ENCODE peak calls at places on chromosomes 12 and 14, in four cellular contexts. One of them, this sample, is unnamed.
A peak's percentile ranks its signal among the peaks of the same experiment; 100 is the strongest.

GRCh38 chr12:117125275-117125613 is 26.0 kb upstream of the TESC start:
- DNase-seq in PC-3: peak; percentile 28
- DNase-seq in GM12878: no peak
- DNase-seq in HCT116: no peak
- DNase-seq in this sample: no peak

GRCh38 chr12:121230538-121230907 is 20.6 kb downstream of the P2RX4 start:
- DNase-seq in PC-3: no peak
- DNase-seq in GM12878: no peak
- DNase-seq in HCT116: no peak
- DNase-seq in this sample: no peak

GRCh38 chr12:49899286-49899843 is 4.3 kb downstream of the FAIM2 start:
- DNase-seq in PC-3: no peak
- DNase-seq in GM12878: no peak
- DNase-seq in HCT116: no peak
- DNase-seq in this sample: no peak

GRCh38 chr14:73785336-73785833 is 66.2 kb upstream of the PTGR2 start:
- DNase-seq in PC-3: peak; percentile 79
- DNase-seq in GM12878: no peak
- DNase-seq in HCT116: no peak
- DNase-seq in this sample: no peak

GRCh38 chr14:51302319-51303030 is 62.4 kb downstream of the TMX1 start:
- DNase-seq in PC-3: peak; percentile 56
- DNase-seq in GM12878: no peak
- DNase-seq in HCT116: no peak
- DNase-seq in this sample: no peak

GRCh38 chr12:78695749-78696148 is 168.8 kb upstream of the SYT1 start:
- DNase-seq in PC-3: no peak
- DNase-seq in GM12878: no peak
- DNase-seq in HCT116: no peak
- DNase-seq in this sample: no peak

GRCh38 chr14:31106768-31107167 is 80.6 kb upstream of the STRN3 start:
- DNase-seq in PC-3: peak; percentile 27
- DNase-seq in GM12878: no peak
- DNase-seq in HCT116: no peak
- DNase-seq in this sample: no peak

GRCh38 chr14:59020382-59020781 is 168.1 kb upstream of the DAAM1 start:
- DNase-seq in PC-3: peak; percentile 77
- DNase-seq in GM12878: no peak
- DNase-seq in HCT116: peak; percentile 18
- DNase-seq in this sample: no peak

GRCh38 chr12:3534511-3534910 is 43.5 kb downstream of the PRMT8 start:
- DNase-seq in PC-3: no peak
- DNase-seq in GM12878: no peak
- DNase-seq in HCT116: no peak
- DNase-seq in this sample: no peak

GRCh38 chr12:905273-906076 is 44.0 kb downstream of the RAD52 start:
- DNase-seq in PC-3: no peak
- DNase-seq in GM12878: no peak
- DNase-seq in HCT116: no peak
- DNase-seq in this sample: no peak

GRCh38 chr12:88391556-88391955 is 188.7 kb downstream of the KITLG start:
- DNase-seq in PC-3: peak; percentile 62
- DNase-seq in GM12878: no peak
- DNase-seq in HCT116: peak; percentile 6
- DNase-seq in this sample: no peak

GRCh38 chr12:124678421-124678893 is 111.0 kb upstream of the NCOR2 start:
- DNase-seq in PC-3: no peak
- DNase-seq in GM12878: no peak
- DNase-seq in HCT116: no peak
- DNase-seq in this sample: no peak

GRCh38 chr14:41986726-41987125 is 380.1 kb downstream of the LRFN5 start:
- DNase-seq in PC-3: peak; percentile 75
- DNase-seq in GM12878: no peak
- DNase-seq in HCT116: peak; percentile 15
- DNase-seq in this sample: peak; percentile 4

GRCh38 chr14:104874571-104875411 is 9.7 kb downstream of the CEP170B start:
- DNase-seq in PC-3: no peak
- DNase-seq in GM12878: no peak
- DNase-seq in HCT116: no peak
- DNase-seq in this sample: no peak

GRCh38 chr12:15230751-15231150 is 9.5 kb upstream of the RERG start:
- DNase-seq in PC-3: no peak
- DNase-seq in GM12878: no peak
- DNase-seq in HCT116: no peak
- DNase-seq in this sample: no peak

GRCh38 chr14:87628129-87628528 is 364.9 kb downstream of the GALC start:
- DNase-seq in PC-3: no peak
- DNase-seq in GM12878: no peak
- DNase-seq in HCT116: no peak
- DNase-seq in this sample: no peak

GRCh38 chr12:88559772-88560171 is 20.5 kb downstream of the KITLG start:
- DNase-seq in PC-3: no peak
- DNase-seq in GM12878: no peak
- DNase-seq in HCT116: no peak
- DNase-seq in this sample: no peak

GRCh38 chr12:6277982-6278438 is 32.5 kb upstream of the PLEKHG6 start:
- DNase-seq in PC-3: peak; percentile 69
- DNase-seq in GM12878: no peak
- DNase-seq in HCT116: no peak
- DNase-seq in this sample: no peak

GRCh38 chr14:100864206-100864605 is 38.3 kb downstream of the MEG3 start:
- DNase-seq in PC-3: no peak
- DNase-seq in GM12878: no peak
- DNase-seq in HCT116: no peak
- DNase-seq in this sample: no peak

GRCh38 chr12:225012-225411 is 11.1 kb upstream of the SLC6A12 start:
- DNase-seq in PC-3: no peak
- DNase-seq in GM12878: no peak
- DNase-seq in HCT116: no peak
- DNase-seq in this sample: no peak

GRCh38 chr12:5956987-5957386 is 11.9 kb upstream of the ANO2 start:
- DNase-seq in PC-3: peak; percentile 7
- DNase-seq in GM12878: no peak
- DNase-seq in HCT116: no peak
- DNase-seq in this sample: no peak

GRCh38 chr12:78725951-78726550 is 138.5 kb upstream of the SYT1 start:
- DNase-seq in PC-3: no peak
- DNase-seq in GM12878: no peak
- DNase-seq in HCT116: no peak
- DNase-seq in this sample: no peak

GRCh38 chr14:26841920-26842741 is 244.3 kb upstream of the NOVA1 start:
- DNase-seq in PC-3: peak; percentile 98
- DNase-seq in GM12878: no peak
- DNase-seq in HCT116: no peak
- DNase-seq in this sample: no peak

GRCh38 chr12:54014315-54015209 is 5.8 kb downstream of the HOXC8 start:
- DNase-seq in PC-3: no peak
- DNase-seq in GM12878: no peak
- DNase-seq in HCT116: no peak
- DNase-seq in this sample: no peak

GRCh38 chr12:54016478-54016964 is 7.7 kb downstream of the HOXC8 start:
- DNase-seq in PC-3: peak; percentile 89
- DNase-seq in GM12878: no peak
- DNase-seq in HCT116: no peak
- DNase-seq in this sample: no peak

GRCh38 chr12:54017027-54017788 is 8.4 kb downstream of the HOXC8 start:
- DNase-seq in PC-3: peak; percentile 22
- DNase-seq in GM12878: no peak
- DNase-seq in HCT116: no peak
- DNase-seq in this sample: no peak

GRCh38 chr12:54016051-54016450 is 7.3 kb downstream of the HOXC8 start:
- DNase-seq in PC-3: no peak
- DNase-seq in GM12878: no peak
- DNase-seq in HCT116: no peak
- DNase-seq in this sample: no peak

DNA sequence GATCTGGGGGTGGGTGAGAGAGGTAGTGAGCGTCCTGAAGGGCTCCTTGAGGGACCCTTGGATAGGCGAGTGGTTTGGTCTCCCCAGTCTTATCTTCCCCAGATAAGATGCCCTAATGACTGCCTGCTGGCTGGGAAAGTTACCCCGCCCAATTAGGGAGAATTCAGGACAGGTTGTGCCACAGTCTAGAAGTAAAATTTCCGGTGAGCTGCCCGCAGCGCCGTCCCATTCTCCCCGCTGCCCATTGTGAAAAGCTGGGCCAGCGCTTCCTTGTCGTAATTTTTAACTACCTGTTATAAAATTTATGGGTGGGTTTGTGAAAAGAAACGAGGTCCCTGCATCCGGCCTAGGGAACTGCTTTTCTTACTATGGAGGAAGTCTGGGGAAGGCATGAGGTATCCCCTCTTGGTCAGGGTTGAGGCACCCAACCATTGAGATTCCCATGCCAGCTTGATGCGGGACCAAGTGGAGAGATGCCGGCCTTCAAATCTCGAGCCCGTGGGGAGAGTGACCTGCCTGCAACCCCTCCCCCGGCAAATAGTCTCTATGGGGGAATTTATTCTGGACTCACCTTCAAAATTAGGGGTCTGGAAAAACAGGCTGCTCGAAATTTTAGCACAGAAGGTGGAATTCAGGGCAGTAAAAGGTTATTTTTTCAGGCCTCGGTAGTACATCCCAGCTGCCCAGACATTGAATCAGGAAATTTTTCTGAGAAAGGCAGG is 6.6 kb downstream of the HOXC8 start:
- DNase-seq in PC-3: no peak
- DNase-seq in GM12878: no peak
- DNase-seq in HCT116: no peak
- DNase-seq in this sample: no peak
- H4K20me1 ChIP-seq in PC-3: no peaks in the 10 kb centered on the region
- H4K20me1 ChIP-seq in GM12878: no peaks in the 10 kb centered on the region
- H4K20me1 ChIP-seq in HCT116: no peaks in the 10 kb centered on the region
- H4K20me1 ChIP-seq in this sample: no peaks in the 10 kb centered on the region

DNA sequence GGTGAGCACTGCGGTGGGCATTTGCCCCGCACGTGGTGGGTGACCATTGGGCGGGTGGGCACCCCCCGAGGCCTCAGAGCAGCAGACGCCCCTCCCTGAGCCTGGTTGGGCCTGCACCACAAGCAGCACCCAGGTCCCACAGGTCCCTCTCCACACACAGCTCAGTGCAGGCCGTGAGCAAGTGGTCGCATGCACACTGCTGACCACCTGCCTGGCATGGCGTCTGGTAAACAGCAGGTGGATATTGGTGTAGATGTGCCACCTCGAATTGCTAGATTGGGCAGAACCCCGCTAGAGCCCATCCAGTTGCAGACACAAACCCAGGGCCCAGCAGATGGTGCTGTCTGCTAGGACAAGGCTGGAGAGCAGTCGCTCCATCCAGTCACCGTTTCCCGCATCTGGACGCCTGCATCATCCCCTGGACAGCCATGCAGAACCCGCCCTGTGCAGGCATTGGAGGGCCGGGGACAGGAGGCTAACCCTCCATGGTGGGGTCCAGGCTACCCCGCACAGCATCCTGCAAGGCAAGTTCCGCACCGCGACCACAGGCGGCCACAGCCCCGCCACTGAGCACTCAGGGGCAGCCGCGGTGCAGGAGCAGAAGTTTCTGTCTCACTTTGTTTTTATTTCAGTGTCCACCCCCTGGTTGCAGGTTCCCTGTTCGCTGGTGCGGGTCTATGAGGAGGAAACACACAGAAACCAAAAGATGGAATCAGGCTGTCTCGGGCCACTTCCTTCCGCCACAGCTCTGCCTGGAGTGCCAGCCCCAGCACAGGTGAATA is 45.6 kb upstream of the RIMBP2 start:
- DNase-seq in PC-3: peak; percentile 92
- DNase-seq in GM12878: no peak
- DNase-seq in HCT116: peak; percentile 29
- DNase-seq in this sample: no peak
- H3K4me2 ChIP-seq in PC-3: peak overlapping the region; percentile 93
- H3K4me2 ChIP-seq in GM12878: peak overlapping the region; percentile 67
- H3K4me2 ChIP-seq in HCT116: no peak overlapping the region
- H3K4me2 ChIP-seq in this sample: peak overlapping the region; percentile 25

GRCh38 chr12:2346405-2346804 is 293.6 kb downstream of the CACNA1C start:
- DNase-seq in PC-3: no peak
- DNase-seq in GM12878: no peak
- DNase-seq in HCT116: no peak
- DNase-seq in this sample: no peak
- H3K4me1 ChIP-seq in PC-3: peaks cover 6% of the 10 kb centered on the region
- H3K4me1 ChIP-seq in GM12878: no peaks in the 10 kb centered on the region
- H3K4me1 ChIP-seq in HCT116: peaks cover 5% of the 10 kb centered on the region
- H3K4me1 ChIP-seq in this sample: no peaks in the 10 kb centered on the region

GRCh38 chr14:102825307-102826095 is 48.3 kb downstream of the TRAF3 start:
- DNase-seq in PC-3: no peak
- DNase-seq in GM12878: no peak
- DNase-seq in HCT116: no peak
- DNase-seq in this sample: no peak
- H4K20me1 ChIP-seq in PC-3: no peaks in the 10 kb centered on the region
- H4K20me1 ChIP-seq in GM12878: peaks cover 7% of the 10 kb centered on the region
- H4K20me1 ChIP-seq in HCT116: peaks cover 6% of the 10 kb centered on the region
- H4K20me1 ChIP-seq in this sample: peaks cover 10% of the 10 kb centered on the region

GRCh38 chr14:20667957-20668356 is 16.4 kb upstream of the RNASE4 start:
- DNase-seq in PC-3: no peak
- DNase-seq in GM12878: peak; percentile 85
- DNase-seq in HCT116: no peak
- DNase-seq in this sample: no peak

GRCh38 chr14:20658246-20658645 is 16.8 kb upstream of the OR6S1 start:
- DNase-seq in PC-3: no peak
- DNase-seq in GM12878: no peak
- DNase-seq in HCT116: no peak
- DNase-seq in this sample: no peak

GRCh38 chr14:20659813-20660395 is 18.4 kb upstream of the OR6S1 start:
- DNase-seq in PC-3: no peak
- DNase-seq in GM12878: no peak
- DNase-seq in HCT116: no peak
- DNase-seq in this sample: no peak

GRCh38 chr14:20661197-20661596 is 19.7 kb upstream of the OR6S1 start:
- DNase-seq in PC-3: no peak
- DNase-seq in GM12878: no peak
- DNase-seq in HCT116: no peak
- DNase-seq in this sample: no peak

DNA sequence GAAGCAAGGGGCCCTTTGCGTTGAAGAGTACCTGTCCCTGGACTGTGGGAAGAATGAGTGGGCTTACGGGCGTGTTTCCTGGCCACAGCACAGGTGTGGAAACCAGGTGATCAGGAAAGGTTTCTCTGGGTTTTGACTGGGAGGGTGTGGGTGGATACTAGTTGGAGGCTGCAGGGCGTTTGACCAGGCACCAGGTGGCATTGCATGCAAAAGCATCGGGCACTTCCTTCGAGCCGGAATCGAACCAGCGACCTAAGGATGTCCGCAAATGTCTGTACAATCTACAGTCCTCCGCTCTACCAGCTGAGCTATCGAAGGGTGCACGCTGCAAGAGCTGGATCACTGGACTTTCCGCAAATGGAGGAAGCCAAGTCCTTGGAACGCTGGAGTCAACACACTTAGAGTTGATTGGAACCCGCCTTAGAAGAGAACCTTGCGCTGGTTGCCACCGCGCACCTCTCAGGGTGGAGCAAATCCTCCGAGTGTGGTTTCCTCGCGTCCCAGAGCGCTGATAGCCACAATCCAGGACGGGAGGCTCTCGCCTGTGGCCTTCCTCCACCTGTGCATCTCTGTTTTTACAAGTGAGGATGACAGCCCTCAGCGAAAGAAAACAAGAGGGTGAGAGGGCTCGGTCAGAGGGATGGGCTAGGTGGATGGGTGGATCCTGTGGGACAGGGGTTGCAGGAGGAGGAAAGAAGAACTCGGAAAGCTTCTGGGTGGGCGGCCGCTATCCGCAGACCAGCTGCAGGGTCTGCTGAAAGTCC is 21.2 kb upstream of the RNASE4 start:
- DNase-seq in PC-3: peak; percentile 90
- DNase-seq in GM12878: peak; percentile 88
- DNase-seq in HCT116: peak; percentile 92
- DNase-seq in this sample: peak; percentile 96
- H3K4me2 ChIP-seq in PC-3: peak overlapping the region; percentile 86
- H3K4me2 ChIP-seq in GM12878: peak overlapping the region; percentile 92
- H3K4me2 ChIP-seq in HCT116: peak overlapping the region; percentile 74
- H3K4me2 ChIP-seq in this sample: peak overlapping the region; percentile 91

GRCh38 chr14:64826333-64826732 is 53.4 kb downstream of the SPTB start:
- DNase-seq in PC-3: peak; percentile 15
- DNase-seq in GM12878: no peak
- DNase-seq in HCT116: no peak
- DNase-seq in this sample: no peak
- H3K4me1 ChIP-seq in PC-3: no peaks in the 10 kb centered on the region
- H3K4me1 ChIP-seq in GM12878: no peaks in the 10 kb centered on the region
- H3K4me1 ChIP-seq in HCT116: peaks cover 15% of the 10 kb centered on the region
- H3K4me1 ChIP-seq in this sample: peaks cover 3% of the 10 kb centered on the region

This sample was measured in keratinocyte.